ENCODE peak calls at places on chromosomes 5 and 9, in four cellular contexts. B, H, G and V are unnamed samples.

GRCh38 chr9:15155826-15156225 is 151.2 kb downstream of the TTC39B start:
- DNase-seq in G (no peak), H (no peak), B (no peak), V (no peak)

GRCh38 chr5:96868603-96869371 is 7.5 kb upstream of the ERAP2 start:
- DNase-seq in G (peak; percentile 42), B (no peak), H (peak; percentile 70), V (peak; percentile 48)

GRCh38 chr5:149271195-149271716 is 403 bp upstream of the AFAP1L1 start:
- DNase-seq in B (no peak), G (no peak), H (no peak), V (no peak)

GRCh38 chr5:100772011-100772410 is 131.1 kb downstream of the ST8SIA4 start:
- DNase-seq in B (no peak), H (no peak), G (no peak), V (no peak)

GRCh38 chr5:95331358-95331757 is 46.5 kb upstream of the MCTP1 start:
- DNase-seq in B (no peak), G (no peak), H (no peak), V (no peak)

GRCh38 chr9:34612788-34613390 is 992 bp upstream of the RPP25L start:
- DNase-seq in B (peak; percentile 80), H (peak; percentile 90), G (peak; percentile 70), V (peak; percentile 63)

GRCh38 chr5:159304961-159305595 is 25.2 kb downstream of the IL12B start:
- DNase-seq in B (no peak), G (no peak), H (no peak), V (no peak)

GRCh38 chr9:120358877-120359276 is 221.1 kb downstream of the CDK5RAP2 start:
- DNase-seq in B (no peak), G (no peak), H (no peak), V (no peak)

GRCh38 chr5:88647901-88648300 is 235.1 kb downstream of the MEF2C start:
- DNase-seq in H (no peak), B (no peak), G (no peak), V (no peak)

GRCh38 chr9:29176231-29176630 is 1603.0 kb upstream of the C9orf72 start:
- DNase-seq in H (no peak), G (no peak), B (no peak), V (no peak)

GRCh38 chr9:137000177-137000930 is 4.0 kb upstream of the CLIC3 start:
- DNase-seq in H (no peak), B (no peak), G (no peak), V (no peak)

GRCh38 chr5:149749481-149750365 is 19.6 kb downstream of the PPARGC1B start:
- DNase-seq in H (no peak), B (no peak), G (no peak), V (no peak)

GRCh38 chr9:96460470-96460869 is 10.5 kb downstream of the HABP4 start:
- DNase-seq in B (no peak), H (no peak), G (no peak), V (no peak)

GRCh38 chr9:70315389-70315788 is 56.6 kb downstream of the SMC5 start:
- DNase-seq in B (no peak), G (no peak), H (no peak), V (no peak)

GRCh38 chr9:106693546-106693945 is 169.4 kb upstream of the ZNF462 start:
- DNase-seq in H (no peak), B (no peak), G (no peak), V (no peak)

GRCh38 chr5:393846-394275 is 49.1 kb upstream of the EXOC3 start:
- DNase-seq in G (no peak), H (peak; percentile 29), B (no peak), V (no peak)

GRCh38 chr9:129338701-129339445 is 160.8 kb upstream of the IER5L start:
- DNase-seq in H (no peak), B (no peak), G (no peak), V (no peak)

GRCh38 chr5:35857004-35857345 is 284 bp downstream of the IL7R start:
- DNase-seq in H (no peak), G (no peak), B (no peak), V (no peak)

GRCh38 chr9:89821081-89821480 is 216.3 kb downstream of the GADD45G start:
- DNase-seq in B (no peak), H (peak; percentile 30), G (no peak), V (no peak)

GRCh38 chr9:109158656-109159055 is 8.4 kb downstream of the FRRS1L start:
- DNase-seq in H (no peak), G (no peak), B (no peak), V (no peak)

GRCh38 chr9:89684912-89685636 is 80.3 kb downstream of the GADD45G start:
- DNase-seq in H (no peak), G (no peak), B (no peak), V (no peak)

GRCh38 chr5:1239514-1240251 is 14.5 kb downstream of the SLC6A18 start:
- DNase-seq in G (no peak), B (no peak), H (no peak), V (no peak)

GRCh38 chr9:124320062-124320973 is 62.6 kb downstream of the NEK6 start:
- DNase-seq in G (no peak), H (peak; percentile 66), B (peak; percentile 74), V (peak; percentile 28)

GRCh38 chr9:92097997-92098482 is 17.2 kb downstream of the SPTLC1 start:
- DNase-seq in B (peak; percentile 57), G (peak; percentile 48), H (no peak), V (peak; percentile 58)

GRCh38 chr5:31827862-31828261 is 188.9 kb downstream of the PDZD2 start:
- DNase-seq in H (no peak), G (no peak), B (no peak), V (no peak)

GRCh38 chr5:116395708-116396203 is 178.9 kb downstream of the SEMA6A start:
- DNase-seq in G (no peak), B (no peak), H (no peak), V (no peak)

GRCh38 chr9:114286146-114286679 is 36.7 kb upstream of the ORM1 start:
- DNase-seq in B (no peak), H (no peak), G (no peak), V (no peak)

GRCh38 chr5:178324481-178325310 is 92.1 kb upstream of the PHYKPL start:
- DNase-seq in H (no peak), G (no peak), B (no peak), V (no peak)

GRCh38 chr5:10333154-10334006 is 20.1 kb upstream of the MARCHF6 start:
- DNase-seq in B (peak; percentile 35), G (no peak), H (peak; percentile 59), V (no peak)

GRCh38 chr9:118088075-118088474 is 383.9 kb downstream of the TLR4 start:
- DNase-seq in H (no peak), B (no peak), G (no peak), V (no peak)

GRCh38 chr9:4547016-4547415 is 56.7 kb downstream of the SLC1A1 start:
- DNase-seq in B (no peak), G (no peak), H (no peak), V (no peak)

DNA sequence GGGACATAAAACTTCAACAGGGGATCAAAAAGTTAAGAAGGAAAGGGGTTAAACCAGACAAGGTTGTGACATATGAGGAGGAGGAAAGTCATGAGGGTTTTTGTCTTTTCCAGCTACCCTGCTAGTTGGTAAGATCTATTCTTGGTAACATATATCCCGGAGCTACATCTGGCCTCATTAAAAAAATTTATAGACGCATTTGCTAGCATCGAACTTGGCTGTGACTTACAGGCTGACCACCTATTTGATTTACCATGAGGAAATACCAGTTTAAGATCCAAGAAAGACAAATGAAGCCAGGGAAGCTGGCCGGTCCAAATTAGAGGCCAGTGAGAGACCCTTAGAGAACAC is 87.6 kb upstream of the NIPAL4 start:
- DNase-seq in G (no peak), H (no peak), B (no peak), V (no peak)
- H3K27ac ChIP-seq in G (no peak overlapping the region), H (peak overlapping the region; percentile 41), B (no peak overlapping the region), V (no peak overlapping the region)

DNA sequence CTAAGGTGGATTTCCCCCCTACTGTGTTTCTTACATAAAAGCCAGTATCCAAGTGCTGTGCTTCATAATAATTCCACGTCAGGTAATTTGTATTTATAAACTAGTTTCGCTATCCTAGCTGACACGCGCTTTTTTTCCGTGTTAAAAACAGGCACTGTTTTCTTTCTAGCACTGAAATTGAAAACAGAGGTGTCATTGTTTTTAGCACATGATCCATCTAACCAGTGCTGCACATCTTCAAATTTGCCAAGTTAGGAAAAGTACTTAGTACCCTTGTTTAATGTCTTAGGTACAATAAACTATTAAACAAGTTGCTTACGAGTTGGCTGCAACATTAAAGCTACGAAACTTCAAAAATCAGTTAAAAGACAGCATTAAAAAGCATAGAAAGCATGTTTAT is 49.9 kb downstream of the JMY start:
- DNase-seq in G (no peak), B (no peak), H (no peak), V (no peak)
- H3K27ac ChIP-seq in G (no peak overlapping the region), B (no peak overlapping the region), H (no peak overlapping the region), V (no peak overlapping the region)

DNA sequence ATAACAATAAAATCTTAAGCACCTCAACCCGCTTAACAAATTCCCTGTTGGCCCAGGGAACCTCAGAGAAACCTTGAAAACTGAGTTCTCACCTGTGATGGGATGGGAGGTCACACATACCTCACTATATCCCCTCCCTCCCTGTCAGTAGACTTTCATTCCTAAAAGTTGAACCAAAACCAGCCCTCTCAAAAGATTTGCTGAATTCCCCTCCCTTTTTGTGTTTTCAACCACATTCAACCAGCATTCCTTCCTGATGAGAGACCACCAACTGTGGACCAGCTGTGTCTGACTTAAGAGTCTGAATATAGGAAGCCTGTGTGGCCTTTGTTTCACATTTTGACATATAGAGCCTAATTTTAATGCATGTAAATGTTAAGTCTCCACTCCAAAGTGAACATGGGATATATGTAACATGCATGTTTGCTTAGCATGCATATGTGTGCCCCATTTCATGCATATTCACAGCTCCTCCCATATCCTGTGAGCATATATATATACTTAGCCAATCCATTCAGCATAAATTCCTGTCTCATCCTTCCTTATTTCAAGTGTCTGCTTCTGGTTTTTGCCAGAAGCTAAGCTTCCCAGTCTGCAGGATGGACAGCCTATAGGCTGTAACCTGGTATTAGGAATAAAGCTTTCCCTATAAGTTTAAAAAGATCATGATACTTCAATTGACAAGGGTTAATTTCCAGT is 604.6 kb downstream of the PTPRD start:
- DNase-seq in H (no peak), B (no peak), G (no peak), V (no peak)
- H3K27ac ChIP-seq in H (no peak overlapping the region), B (no peak overlapping the region), G (no peak overlapping the region), V (no peak overlapping the region)

GRCh38 chr5:57103317-57103907 is 70.4 kb upstream of the GPBP1 start:
- DNase-seq in B (no peak), G (no peak), H (no peak), V (no peak)

GRCh38 chr5:57102905-57103255 is 71.0 kb upstream of the GPBP1 start:
- DNase-seq in H (no peak), B (no peak), G (no peak), V (no peak)

GRCh38 chr5:57094753-57095683 is 78.8 kb upstream of the GPBP1 start:
- DNase-seq in G (no peak), B (no peak), H (no peak), V (no peak)

GRCh38 chr5:57102189-57102904 is 71.5 kb upstream of the GPBP1 start:
- DNase-seq in B (no peak), G (no peak), H (no peak), V (no peak)

GRCh38 chr5:57097526-57097925 is 76.3 kb upstream of the GPBP1 start:
- DNase-seq in B (no peak), G (no peak), H (no peak), V (no peak)
- H3K27ac ChIP-seq in B (no peak overlapping the region), G (no peak overlapping the region), H (no peak overlapping the region), V (no peak overlapping the region)

GRCh38 chr9:135241381-135242380 is 154.2 kb downstream of the OLFM1 start:
- DNase-seq in B (no peak), G (no peak), H (no peak), V (no peak)
- H3K27ac ChIP-seq in B (no peak overlapping the region), G (no peak overlapping the region), H (no peak overlapping the region), V (no peak overlapping the region)